ENCODE peak calls at places on chromosomes 16 and 17, in five cellular contexts. One of them, this sample, is unnamed.

GRCh38 chr17:81991684-81992513 is 14.5 kb downstream of the ASPSCR1 start:
- DNase-seq in activated naive CD8-positive, alpha-beta T cell treated with anti-CD3 and anti-CD28 coated beads, Interleukin-2, amount 50 U/mL, for 24 hours: no peak
- DNase-seq in nucleus accumbens: no peak
- DNase-seq in MG63: peak
- DNase-seq in AML-193: no peak
- DNase-seq in this sample: peak

GRCh38 chr17:40284085-40284713 is 3.5 kb upstream of the CDC6 start:
- DNase-seq in activated naive CD8-positive, alpha-beta T cell treated with anti-CD3 and anti-CD28 coated beads, Interleukin-2, amount 50 U/mL, for 24 hours: no peak
- DNase-seq in nucleus accumbens: no peak
- DNase-seq in MG63: peak
- DNase-seq in AML-193: no peak
- DNase-seq in this sample: no peak

GRCh38 chr17:70608193-70608592 is 438.9 kb downstream of the KCNJ2 start:
- DNase-seq in activated naive CD8-positive, alpha-beta T cell treated with anti-CD3 and anti-CD28 coated beads, Interleukin-2, amount 50 U/mL, for 24 hours: no peak
- DNase-seq in nucleus accumbens: no peak
- DNase-seq in MG63: no peak
- DNase-seq in AML-193: no peak
- DNase-seq in this sample: no peak

GRCh38 chr17:77734371-77735050 is 224.0 kb upstream of the TNRC6C start:
- DNase-seq in activated naive CD8-positive, alpha-beta T cell treated with anti-CD3 and anti-CD28 coated beads, Interleukin-2, amount 50 U/mL, for 24 hours: no peak
- DNase-seq in nucleus accumbens: peak
- DNase-seq in MG63: peak
- DNase-seq in AML-193: no peak
- DNase-seq in this sample: peak

GRCh38 chr16:84281077-84281476 is 13.6 kb upstream of the WFDC1 start:
- DNase-seq in activated naive CD8-positive, alpha-beta T cell treated with anti-CD3 and anti-CD28 coated beads, Interleukin-2, amount 50 U/mL, for 24 hours: no peak
- DNase-seq in nucleus accumbens: no peak
- DNase-seq in MG63: no peak
- DNase-seq in AML-193: no peak
- DNase-seq in this sample: peak

GRCh38 chr16:57008440-57008839 is 19.1 kb downstream of the NLRC5 start:
- DNase-seq in activated naive CD8-positive, alpha-beta T cell treated with anti-CD3 and anti-CD28 coated beads, Interleukin-2, amount 50 U/mL, for 24 hours: no peak
- DNase-seq in nucleus accumbens: no peak
- DNase-seq in MG63: no peak
- DNase-seq in AML-193: no peak
- DNase-seq in this sample: no peak

GRCh38 chr16:1395444-1396074 is 18.9 kb downstream of the UNKL start:
- DNase-seq in activated naive CD8-positive, alpha-beta T cell treated with anti-CD3 and anti-CD28 coated beads, Interleukin-2, amount 50 U/mL, for 24 hours: no peak
- DNase-seq in nucleus accumbens: no peak
- DNase-seq in MG63: no peak
- DNase-seq in AML-193: no peak
- DNase-seq in this sample: no peak

GRCh38 chr17:17513626-17514025 is 17.4 kb upstream of the RASD1 start:
- DNase-seq in activated naive CD8-positive, alpha-beta T cell treated with anti-CD3 and anti-CD28 coated beads, Interleukin-2, amount 50 U/mL, for 24 hours: no peak
- DNase-seq in nucleus accumbens: no peak
- DNase-seq in MG63: no peak
- DNase-seq in AML-193: no peak
- DNase-seq in this sample: no peak